ENCODE peak calls at places on chromosomes 11 and 22, in ten cellular contexts. G is colonic mucosa; H is neuronal stem cell; Z is IMR-90; W is HCT116; X is MM.1S; E is CD4-positive, alpha-beta memory T cell; L is endothelial cell of umbilical vein; O is mammary epithelial cell; D is body of pancreas. B is an unnamed sample.

GRCh38 chr11:112634551-112634950 is 326.7 kb upstream of the NCAM1 start:
- DNase-seq in H (no peak), E (no peak), O (no peak), Z (no peak), D (no peak), L (no peak), W (no peak), X (no peak), G (no peak), B (no peak)

GRCh38 chr11:123434262-123434661 is 4.2 kb downstream of the GRAMD1B start:
- DNase-seq in H (no peak), X (peak; percentile 18), W (peak; percentile 43), G (no peak), L (peak; percentile 25), Z (peak; percentile 22), O (no peak), E (peak; percentile 45), D (no peak), B (no peak)

GRCh38 chr11:859394-860131 is 16.9 kb downstream of the TSPAN4 start:
- DNase-seq in L (peak; percentile 64), X (no peak), D (peak; percentile 80), G (peak; percentile 83), E (no peak), W (no peak), H (no peak), Z (peak; percentile 85), O (peak; percentile 67), B (peak; percentile 94)

GRCh38 chr11:16956538-16957153 is 57.6 kb downstream of the PLEKHA7 start:
- DNase-seq in E (no peak), L (no peak), W (peak; percentile 21), H (no peak), O (peak; percentile 76), X (no peak), Z (no peak), G (no peak), D (peak; percentile 16), B (no peak)

GRCh38 chr11:70647188-70648166 is 249.1 kb downstream of the CTTN start:
- DNase-seq in L (no peak), O (no peak), H (no peak), D (no peak), W (no peak), G (no peak), E (no peak), X (no peak), Z (no peak), B (no peak)

GRCh38 chr11:122723106-122723505 is 67.6 kb downstream of the UBASH3B start:
- DNase-seq in W (no peak), D (no peak), E (no peak), X (no peak), G (no peak), H (no peak), Z (peak; percentile 69), L (no peak), O (no peak), B (no peak)

GRCh38 chr11:27973851-27974536 is 134.0 kb downstream of the KIF18A start:
- DNase-seq in H (no peak), E (no peak), W (no peak), D (no peak), X (no peak), Z (peak; percentile 19), G (no peak), L (no peak), O (no peak), B (no peak)

GRCh38 chr11:103317118-103317517 is 207.9 kb downstream of the DYNC2H1 start:
- DNase-seq in H (no peak), E (no peak), Z (peak; percentile 38), D (no peak), W (no peak), X (no peak), L (peak; percentile 17), G (no peak), O (peak; percentile 5), B (no peak)

GRCh38 chr11:69654660-69655478 is 13.9 kb downstream of the CCND1 start:
- DNase-seq in X (no peak), H (no peak), G (peak; percentile 50), E (no peak), O (no peak), D (peak; percentile 18), W (no peak), L (no peak), Z (peak; percentile 52), B (no peak)

GRCh38 chr11:76102772-76103171 is 103.5 kb downstream of the WNT11 start:
- DNase-seq in D (peak; percentile 41), X (no peak), Z (peak; percentile 51), O (no peak), W (no peak), L (peak; percentile 60), E (no peak), H (no peak), G (peak; percentile 33), B (peak; percentile 78)

GRCh38 chr22:39940757-39941305 is 19.4 kb upstream of the TMA7B start:
- DNase-seq in O (no peak), G (no peak), L (no peak), H (no peak), Z (no peak), E (peak; percentile 61), W (no peak), X (no peak), D (no peak), B (no peak)

GRCh38 chr22:19759459-19759993 is 1.1 kb upstream of the TBX1 start:
- DNase-seq in L (no peak), W (no peak), Z (no peak), X (no peak), H (no peak), O (no peak), G (no peak), E (no peak), D (no peak), B (no peak)

GRCh38 chr11:122038543-122038942 is 77.5 kb downstream of the BLID start:
- DNase-seq in H (peak; percentile 21), E (no peak), D (no peak), L (no peak), X (no peak), Z (peak; percentile 93), W (no peak), O (peak; percentile 27), G (no peak), B (peak; percentile 34)

GRCh38 chr11:95283653-95284052 is 52.7 kb upstream of the SESN3 start:
- DNase-seq in X (no peak), E (no peak), W (no peak), D (no peak), G (no peak), L (no peak), Z (no peak), O (no peak), H (no peak), B (no peak)

GRCh38 chr22:37739000-37739399 is 42.2 kb downstream of the TRIOBP start:
- DNase-seq in L (no peak), G (peak; percentile 48), Z (peak; percentile 87), W (no peak), H (no peak), E (no peak), D (peak; percentile 59), O (no peak), X (no peak), B (no peak)

GRCh38 chr11:61510980-61511373 is 2.4 kb downstream of the LRRC10B start:
- DNase-seq in G (no peak), X (no peak), H (no peak), D (no peak), E (no peak), W (no peak), Z (no peak), L (no peak), O (no peak), B (no peak)
- H3K27ac ChIP-seq in G (no peak overlapping the region), X (no peak overlapping the region), H (no peak overlapping the region), D (no peak overlapping the region), E (no peak overlapping the region), W (no peak overlapping the region), Z (no peak overlapping the region), L (no peak overlapping the region), O (no peak overlapping the region), B (no peak overlapping the region)

GRCh38 chr11:47109051-47109791 is 67.5 kb downstream of the ARFGAP2 start:
- DNase-seq in D (no peak), E (no peak), X (no peak), L (no peak), W (no peak), Z (no peak), O (no peak), G (no peak), H (no peak), B (no peak)

GRCh38 chr11:47108214-47108613 is 68.5 kb downstream of the ARFGAP2 start:
- DNase-seq in O (no peak), Z (peak; percentile 16), H (no peak), L (no peak), D (no peak), G (no peak), W (no peak), X (no peak), E (no peak), B (no peak)

GRCh38 chr11:47105974-47106373 is 70.7 kb downstream of the ARFGAP2 start:
- DNase-seq in E (no peak), H (no peak), X (no peak), G (peak; percentile 77), L (no peak), D (no peak), W (no peak), Z (no peak), O (no peak), B (no peak)

GRCh38 chr11:47106839-47107520 is 69.7 kb downstream of the ARFGAP2 start:
- DNase-seq in O (no peak), H (no peak), G (no peak), Z (no peak), D (no peak), E (no peak), W (no peak), L (no peak), X (no peak), B (no peak)

GRCh38 chr11:47107709-47108108 is 69.0 kb downstream of the ARFGAP2 start:
- DNase-seq in E (no peak), Z (no peak), O (no peak), W (no peak), G (no peak), X (no peak), D (no peak), H (no peak), L (no peak), B (no peak)
- H3K36me3 ChIP-seq in E (no peaks in the 10 kb centered on the region), Z (no peaks in the 10 kb centered on the region), O (no peaks in the 10 kb centered on the region), W (no peaks in the 10 kb centered on the region), G (no peaks in the 10 kb centered on the region), X (no peaks in the 10 kb centered on the region), D (no peaks in the 10 kb centered on the region), H (no peaks in the 10 kb centered on the region), L (no peaks in the 10 kb centered on the region), B (no peaks in the 10 kb centered on the region)

GRCh38 chr22:36022162-36022561 is 6.5 kb downstream of the RBFOX2 start:
- DNase-seq in O (no peak), E (no peak), G (no peak), H (no peak), L (no peak), X (peak; percentile 38), W (no peak), D (no peak), Z (peak; percentile 90), B (no peak)
- H3K4me3 ChIP-seq in O (no peak overlapping the region), E (no peak overlapping the region), G (no peak overlapping the region), H (no peak overlapping the region), L (no peak overlapping the region), X (no peak overlapping the region), W (no peak overlapping the region), D (no peak overlapping the region), Z (peak overlapping the region; percentile 17), B (no peak overlapping the region)

DNA sequence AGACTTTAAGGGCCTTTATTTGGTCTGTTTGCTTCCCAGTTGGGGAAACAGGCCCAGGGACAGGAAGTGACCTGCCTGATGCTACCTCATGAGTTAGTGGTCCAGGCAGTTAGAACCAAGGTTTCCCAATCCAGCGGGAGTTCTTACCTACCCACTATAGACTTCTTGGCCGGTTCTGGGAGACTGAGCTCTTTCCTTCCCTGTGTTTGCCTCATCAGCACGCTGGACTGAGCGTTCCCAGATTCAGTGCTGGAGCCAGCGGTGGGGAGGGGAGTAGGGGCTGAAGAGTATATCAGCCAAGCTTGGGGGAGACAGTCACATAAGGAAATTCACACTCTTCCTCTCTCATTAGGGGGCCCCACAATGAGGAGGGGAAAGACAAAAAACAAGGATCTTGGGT is 27.1 kb downstream of the TIMP3 start:
- DNase-seq in D (no peak), O (no peak), X (no peak), E (no peak), H (no peak), G (no peak), W (no peak), Z (no peak), L (no peak), B (no peak)
- H3K27ac ChIP-seq in D (no peak overlapping the region), O (no peak overlapping the region), X (no peak overlapping the region), E (no peak overlapping the region), H (no peak overlapping the region), G (no peak overlapping the region), W (no peak overlapping the region), Z (no peak overlapping the region), L (no peak overlapping the region), B (peak overlapping the region; percentile 62)